ENCODE peak calls at places on chromosomes 5 and 9, in five cellular contexts. L, I, X, V and J are unnamed samples.

GRCh38 chr5:54753034-54753433 is 232.4 kb downstream of the ESM1 start:
- DNase-seq in X (peak), V (no peak), I (no peak), L (no peak), J (no peak)

GRCh38 chr5:82320971-82321370 is 42.8 kb upstream of the RPS23 start:
- DNase-seq in V (no peak), I (no peak), L (no peak), X (no peak), J (no peak)

GRCh38 chr9:121603028-121603427 is 48.4 kb upstream of the DAB2IP start:
- DNase-seq in X (no peak), I (no peak), L (no peak), V (no peak), J (no peak)

GRCh38 chr5:175383350-175383749 is 60.6 kb downstream of the DRD1 start:
- DNase-seq in I (no peak), V (no peak), L (no peak), X (no peak), J (no peak)

GRCh38 chr5:73906277-73906676 is 280.3 kb downstream of the ARHGEF28 start:
- DNase-seq in I (no peak), X (no peak), V (no peak), L (no peak), J (no peak)

GRCh38 chr9:36728651-36729520 is 156.2 kb downstream of the MELK start:
- DNase-seq in L (peak), X (peak), I (peak), V (peak), J (peak)

GRCh38 chr5:200985-201384 is 9.7 kb downstream of the LRRC14B start:
- DNase-seq in L (no peak), I (no peak), V (no peak), X (no peak), J (no peak)

GRCh38 chr9:114138537-114138936 is 16.8 kb upstream of the COL27A1 start:
- DNase-seq in X (peak), I (no peak), V (peak), L (no peak), J (no peak)

GRCh38 chr5:170313344-170313743 is 15.8 kb upstream of the LCP2 start:
- DNase-seq in L (no peak), X (no peak), I (no peak), V (no peak), J (peak)

GRCh38 chr5:880816-881550 is 11.6 kb downstream of the BRD9 start:
- DNase-seq in V (no peak), X (no peak), L (no peak), I (no peak), J (no peak)

GRCh38 chr5:141172381-141173204 is at the start of gene PCDHB7:
- DNase-seq in V (peak), X (peak), L (peak), I (no peak), J (no peak)

GRCh38 chr5:127561254-127561653 is 43.8 kb downstream of the PRRC1 start:
- DNase-seq in V (no peak), L (no peak), I (no peak), X (peak), J (no peak)